ENCODE peak calls at places on chromosomes 16 and 17, in seven cellular contexts. Y is prostate gland, J is ovary, X is A549, I is thoracic aorta, V is cardiac fibroblast, P is mucosa of descending colon. F is an unnamed sample.

GRCh38 chr17:64618848-64619247 is 43.3 kb downstream of the SMURF2 start:
- DNase-seq in X (no peak), V (no peak), J (no peak), P (no peak), I (no peak), Y (no peak), F (no peak)

GRCh38 chr16:58234831-58235595 is 37.1 kb upstream of the CSNK2A2 start:
- DNase-seq in I (no peak), V (no peak), J (no peak), X (no peak), P (no peak), Y (no peak), F (no peak)

GRCh38 chr16:22843856-22844255 is 29.9 kb downstream of the HS3ST2 start:
- DNase-seq in I (no peak), Y (no peak), P (no peak), X (no peak), J (no peak), V (no peak), F (no peak)

GRCh38 chr16:569445-570254 is at the start of gene PIGQ:
- DNase-seq in P (peak), Y (peak), I (peak), J (peak), X (peak), V (peak), F (peak)

GRCh38 chr17:49993423-49994037 is 1.5 kb downstream of the DLX3 start:
- DNase-seq in Y (peak), V (no peak), P (peak), J (no peak), X (no peak), I (no peak), F (no peak)

GRCh38 chr17:70405492-70406220 is 236.3 kb downstream of the KCNJ2 start:
- DNase-seq in Y (no peak), P (peak), I (no peak), X (peak), V (peak), J (no peak), F (no peak)

GRCh38 chr17:55283256-55283965 is 18.7 kb downstream of the HLF start:
- DNase-seq in I (no peak), V (no peak), X (no peak), P (no peak), Y (no peak), J (no peak), F (no peak)

GRCh38 chr16:2787961-2788360 is 601 bp upstream of the PRSS33 start:
- DNase-seq in X (no peak), J (no peak), I (no peak), P (no peak), Y (no peak), V (no peak), F (peak)

GRCh38 chr16:57611184-57611583 is 17.2 kb upstream of the ADGRG1 start:
- DNase-seq in I (no peak), J (no peak), V (no peak), Y (no peak), X (peak), P (no peak), F (no peak)

GRCh38 chr16:88876942-88877526 is 10.6 kb upstream of the PABPN1L start:
- DNase-seq in X (no peak), J (no peak), P (no peak), I (no peak), Y (no peak), V (no peak), F (no peak)

GRCh38 chr16:56702836-56703235 is 20.6 kb downstream of the MT1X start:
- DNase-seq in Y (no peak), J (no peak), P (no peak), X (no peak), I (no peak), V (no peak), F (no peak)

GRCh38 chr16:65372171-65372570 is 250.3 kb upstream of the CDH11 start:
- DNase-seq in X (no peak), V (no peak), J (no peak), P (no peak), Y (no peak), I (no peak), F (no peak)

GRCh38 chr17:70169707-70170597 is 620 bp downstream of the KCNJ2 start:
- DNase-seq in J (no peak), X (no peak), I (no peak), Y (no peak), P (peak), V (peak), F (no peak)

GRCh38 chr17:43542854-43543253 is 3.3 kb downstream of the ETV4 start:
- DNase-seq in X (no peak), V (no peak), P (no peak), I (no peak), J (no peak), Y (no peak), F (no peak)

GRCh38 chr17:45031231-45032149 is 19.9 kb downstream of the DCAKD start:
- DNase-seq in I (no peak), P (no peak), J (no peak), Y (no peak), X (no peak), V (no peak), F (no peak)

GRCh38 chr17:75133001-75133400 is 1.5 kb upstream of the NT5C start:
- DNase-seq in X (no peak), V (no peak), I (no peak), J (no peak), P (no peak), Y (peak), F (no peak)

GRCh38 chr17:45425125-45425983 is 7.3 kb downstream of the ARHGAP27 start:
- DNase-seq in J (no peak), V (peak), X (peak), Y (peak), I (no peak), P (peak), F (no peak)

GRCh38 chr16:56357291-56357764 is 68.0 kb downstream of the AMFR start:
- DNase-seq in I (no peak), Y (no peak), P (no peak), J (peak), X (no peak), V (peak), F (peak)

GRCh38 chr17:38867179-38867994 is 2.5 kb upstream of the LASP1 start:
- DNase-seq in I (no peak), J (peak), X (peak), P (peak), V (peak), Y (no peak), F (no peak)

GRCh38 chr17:44380767-44381166 is 8.7 kb downstream of the ITGA2B start:
- DNase-seq in I (no peak), J (no peak), V (no peak), P (no peak), Y (no peak), X (no peak), F (no peak)

GRCh38 chr17:30921544-30922196 is at the start of gene ADAP2:
- DNase-seq in X (peak), Y (peak), V (no peak), J (peak), I (no peak), P (peak), F (peak)

GRCh38 chr16:66304151-66304550 is 62.3 kb upstream of the CDH5 start:
- DNase-seq in V (no peak), J (no peak), Y (no peak), X (no peak), I (no peak), P (no peak), F (no peak)

GRCh38 chr17:67481808-67482207 is 104.7 kb downstream of the PITPNC1 start:
- DNase-seq in P (no peak), Y (no peak), V (peak), X (no peak), I (no peak), J (no peak), F (no peak)

GRCh38 chr17:76238847-76239537 is 1.3 kb downstream of the RNF157 start:
- DNase-seq in X (no peak), Y (no peak), I (no peak), J (no peak), V (no peak), P (no peak), F (no peak)

GRCh38 chr17:54967621-54968258 is 714 bp downstream of the COX11 start:
- DNase-seq in J (no peak), X (peak), I (no peak), Y (no peak), V (peak), P (peak), F (no peak)

GRCh38 chr16:53433930-53434435 is 288 bp upstream of the RBL2 start:
- DNase-seq in X (no peak), I (no peak), Y (no peak), J (peak), P (no peak), V (peak), F (no peak)

GRCh38 chr17:1074886-1075665 is 78.1 kb downstream of the TIMM22 start:
- DNase-seq in Y (no peak), J (no peak), V (no peak), P (no peak), I (no peak), X (no peak), F (no peak)

GRCh38 chr17:78748730-78749317 is 33.2 kb downstream of the CYTH1 start:
- DNase-seq in J (no peak), Y (peak), V (peak), P (peak), X (no peak), I (no peak), F (peak)

GRCh38 chr17:80259642-80260535 is 763 bp upstream of the RNF213 start:
- DNase-seq in Y (peak), I (no peak), J (peak), V (peak), X (peak), P (peak), F (peak)

GRCh38 chr17:8091033-8091687 is 3.6 kb upstream of the ALOX12B start:
- DNase-seq in Y (no peak), I (no peak), P (no peak), X (no peak), V (no peak), J (no peak), F (no peak)

GRCh38 chr16:68313116-68313515 is 2.3 kb downstream of the PRMT7 start:
- DNase-seq in X (no peak), Y (no peak), J (no peak), I (no peak), V (no peak), P (no peak), F (no peak)

GRCh38 chr16:14070877-14071575 is at the start of gene MRTFB:
- DNase-seq in V (peak), Y (peak), I (peak), P (peak), X (peak), J (peak), F (peak)

GRCh38 chr17:51407576-51407975 is 147.2 kb downstream of the UTP18 start:
- DNase-seq in P (no peak), X (no peak), Y (no peak), I (no peak), J (no peak), V (no peak), F (no peak)

GRCh38 chr16:69119536-69119935 is 12.9 kb downstream of the CHTF8 start:
- DNase-seq in X (no peak), P (no peak), Y (no peak), V (no peak), I (no peak), J (no peak), F (no peak)

DNA sequence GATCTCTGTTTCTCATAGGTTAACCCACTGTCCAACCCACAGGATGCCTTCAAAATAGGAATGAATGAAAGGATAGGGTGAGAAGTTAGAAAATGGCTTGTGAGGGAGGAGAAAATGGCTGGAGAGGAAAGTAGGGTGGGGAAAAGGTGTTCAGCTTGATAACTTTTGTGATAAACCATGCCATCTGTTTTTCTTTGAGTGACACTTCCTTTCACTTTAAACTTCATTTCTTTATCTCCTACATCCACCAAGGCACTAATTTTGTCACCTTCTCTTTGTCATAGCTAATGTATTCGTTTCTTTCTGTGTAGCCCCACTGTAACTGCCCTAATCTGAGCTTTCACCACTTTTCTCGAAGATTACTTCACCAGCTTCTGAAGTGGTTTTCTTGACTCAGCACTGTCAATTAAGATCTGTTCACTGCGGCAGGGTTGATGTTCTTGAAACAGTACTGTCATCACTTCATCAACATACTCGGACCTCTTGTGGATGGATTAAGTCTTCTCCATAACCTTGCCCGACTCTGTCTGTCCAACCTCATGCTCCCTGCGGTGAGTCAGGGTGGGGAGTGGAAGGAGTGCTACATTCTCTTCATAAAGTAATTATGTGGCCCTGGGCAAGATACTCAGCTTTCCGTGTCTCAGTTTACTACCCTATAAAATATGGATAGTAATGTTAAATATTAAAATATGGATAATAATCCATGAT is 5.5 kb upstream of the KRT10 start:
- DNase-seq in I (no peak), P (no peak), Y (no peak), X (peak), J (no peak), V (peak), F (no peak)
- TF ChIP-seq CTCF in I (no peak), P (no peak), Y (no peak), X (no peak), J (no peak), V (no peak), F (no peak)

GRCh38 chr17:3536736-3537135 is 20.9 kb downstream of the TRPV3 start:
- DNase-seq in I (no peak), Y (no peak), X (no peak), P (no peak), J (no peak), V (no peak), F (no peak)

GRCh38 chr17:3533752-3534151 is 23.9 kb downstream of the TRPV3 start:
- DNase-seq in J (no peak), V (no peak), P (no peak), Y (no peak), I (no peak), X (no peak), F (peak)

GRCh38 chr17:3532859-3533142 is 24.8 kb downstream of the TRPV3 start:
- DNase-seq in Y (no peak), X (no peak), J (no peak), V (no peak), P (no peak), I (no peak), F (no peak)

GRCh38 chr17:3534881-3535252 is 22.7 kb downstream of the TRPV3 start:
- DNase-seq in V (peak), P (no peak), J (peak), X (peak), Y (no peak), I (no peak), F (peak)

GRCh38 chr17:3535253-3535995 is 22.2 kb downstream of the TRPV3 start:
- DNase-seq in V (peak), J (peak), Y (no peak), P (peak), I (no peak), X (peak), F (peak)
- TF ChIP-seq CTCF in V (peak), J (peak), Y (no peak), P (peak), I (peak), X (peak), F (peak)

DNA sequence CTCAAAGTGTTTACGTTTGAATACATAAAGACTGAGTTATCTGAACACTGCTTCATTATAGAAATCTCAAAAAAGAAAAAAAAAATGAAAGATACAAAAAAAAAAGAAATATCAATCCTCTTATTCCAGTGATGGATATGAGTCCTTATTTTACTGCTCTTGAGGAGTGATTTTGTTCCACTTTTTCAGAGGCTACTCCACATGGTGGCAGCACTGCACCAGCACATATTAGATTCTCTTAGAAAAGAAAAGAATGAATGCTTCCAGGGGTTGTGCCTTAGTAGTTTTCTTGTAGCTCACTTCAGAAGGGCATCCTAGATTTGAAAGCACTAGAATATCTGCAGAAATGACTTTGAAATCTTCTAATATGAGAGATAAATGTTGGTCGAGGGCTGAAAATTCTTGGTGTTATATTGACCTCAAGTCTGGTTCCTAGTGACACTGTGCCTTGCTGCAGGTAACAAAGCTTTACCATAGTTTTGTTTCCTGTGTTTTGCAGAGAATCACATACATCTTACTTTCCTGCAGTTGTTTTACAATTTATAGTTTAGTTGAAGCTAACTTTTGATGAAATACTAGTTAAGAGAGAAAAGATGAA is 25.9 kb downstream of the AP2B1 start:
- DNase-seq in J (no peak), I (no peak), Y (peak), P (peak), X (peak), V (peak), F (no peak)
- TF ChIP-seq CTCF in J (no peak), I (peak), Y (peak), P (no peak), X (peak), V (peak), F (no peak)

GRCh38 chr17:82098169-82098938 is at the start of gene FASN:
- DNase-seq in V (peak), J (peak), I (peak), P (peak), Y (peak), X (peak), F (peak)
- TF ChIP-seq CTCF in V (peak), J (peak), I (peak), P (peak), Y (no peak), X (peak), F (peak)

DNA sequence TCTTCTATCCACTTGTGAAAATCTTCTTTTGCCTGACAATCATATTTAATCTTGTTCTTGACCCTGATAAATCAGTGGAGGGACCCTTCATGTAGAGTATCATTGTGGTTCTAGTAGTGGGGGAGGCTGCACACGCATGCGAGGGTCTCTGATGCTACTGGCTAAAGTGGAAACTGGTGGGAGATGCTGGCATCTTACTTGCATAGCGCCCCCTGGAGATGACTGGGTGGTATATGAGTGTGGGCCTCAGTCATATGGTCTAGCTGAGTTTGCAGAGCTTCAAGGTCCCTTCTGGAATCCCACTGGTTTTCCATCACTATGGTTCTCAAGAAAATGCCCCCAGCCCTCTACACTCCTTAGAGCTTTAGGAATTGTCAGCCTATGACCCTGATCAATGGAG is 236.4 kb upstream of the AXIN2 start:
- DNase-seq in I (no peak), X (peak), Y (no peak), P (peak), V (no peak), J (no peak), F (no peak)
- TF ChIP-seq CTCF in I (no peak), X (no peak), Y (no peak), P (no peak), V (peak), J (no peak), F (no peak)

DNA sequence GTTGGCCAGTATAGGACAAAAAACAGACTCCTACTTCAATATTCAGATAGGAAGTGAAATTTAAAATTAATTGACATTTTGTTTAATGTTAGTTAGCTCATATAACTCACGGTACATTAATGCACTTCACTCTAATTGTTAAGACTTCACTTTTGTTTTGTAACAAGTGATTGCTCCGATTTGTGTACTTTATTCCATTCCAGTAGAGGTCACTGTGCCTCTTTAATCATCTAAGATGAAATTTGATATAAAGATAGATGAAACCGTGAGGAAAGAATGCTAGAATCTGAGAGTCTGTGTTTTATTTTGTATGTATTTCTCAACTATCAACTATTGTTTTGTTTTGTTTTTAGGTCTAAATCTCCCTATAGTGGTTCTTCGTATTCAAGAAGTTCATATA is 29.0 kb downstream of the RBBP6 start:
- DNase-seq in J (no peak), X (peak), P (no peak), V (peak), I (no peak), Y (no peak), F (no peak)
- TF ChIP-seq CTCF in J (no peak), X (peak), P (no peak), V (peak), I (no peak), Y (no peak), F (no peak)

GRCh38 chr17:37358830-37359681 is 16.7 kb upstream of the C17orf78 start:
- DNase-seq in J (peak), Y (peak), V (peak), X (peak), P (peak), I (peak), F (peak)
- TF ChIP-seq CTCF in J (peak), Y (peak), V (peak), X (peak), P (peak), I (no peak), F (peak)

F was measured in suprapubic skin.